ENCODE peak calls at places on chromosomes 7 and 10, in five cellular contexts. P, N, Y, R and O are unnamed samples.

GRCh38 chr7:2811476-2812118 is 32.5 kb downstream of the GNA12 start:
- DNase-seq in P (no peak), N (no peak), Y (no peak), R (no peak), O (peak; percentile 77)

GRCh38 chr10:13039761-13040160 is 38.2 kb upstream of the CCDC3 start:
- DNase-seq in P (no peak), N (no peak), Y (no peak), R (no peak), O (no peak)

GRCh38 chr10:119541459-119542356 is 811 bp downstream of the RGS10 start:
- DNase-seq in P (no peak), N (no peak), Y (peak; percentile 44), R (no peak), O (no peak)

GRCh38 chr10:15043674-15044073 is at the start of gene OLAH:
- DNase-seq in P (no peak), N (no peak), Y (no peak), R (no peak), O (peak; percentile 40)

GRCh38 chr7:20991544-20991943 is 204.9 kb upstream of the SP8 start:
- DNase-seq in P (no peak), N (no peak), Y (no peak), R (no peak), O (no peak)

GRCh38 chr10:36168777-36169176 is 526.7 kb upstream of the FZD8 start:
- DNase-seq in P (no peak), N (no peak), Y (no peak), R (no peak), O (no peak)

GRCh38 chr7:107874605-107875446 is 16.2 kb upstream of the DLD start:
- DNase-seq in P (no peak), N (no peak), Y (no peak), R (peak; percentile 52), O (peak; percentile 61)

GRCh38 chr7:111172573-111172972 is 81.6 kb downstream of the LRRN3 start:
- DNase-seq in P (no peak), N (no peak), Y (no peak), R (no peak), O (peak; percentile 41)

GRCh38 chr10:6297951-6298381 is 95.2 kb downstream of the PFKFB3 start:
- DNase-seq in P (no peak), N (peak; percentile 12), Y (no peak), R (no peak), O (no peak)

GRCh38 chr7:19442016-19442785 is 266.6 kb downstream of the POLR1F start:
- DNase-seq in P (no peak), N (no peak), Y (no peak), R (no peak), O (peak; percentile 76)

GRCh38 chr10:74718208-74718607 is 108.2 kb upstream of the KAT6B start:
- DNase-seq in P (no peak), N (no peak), Y (no peak), R (no peak), O (peak; percentile 7)

GRCh38 chr7:122248472-122248871 is 56.1 kb downstream of the FEZF1 start:
- DNase-seq in P (no peak), N (no peak), Y (no peak), R (no peak), O (no peak)

GRCh38 chr7:133770863-133771492 is 356.2 kb upstream of the LRGUK start:
- DNase-seq in P (no peak), N (no peak), Y (no peak), R (no peak), O (peak; percentile 29)

GRCh38 chr10:21368728-21369425 is 156.6 kb downstream of the SKIDA1 start:
- DNase-seq in P (no peak), N (no peak), Y (no peak), R (no peak), O (peak; percentile 98)

GRCh38 chr10:83410570-83410969 is 728.7 kb upstream of the GHITM start:
- DNase-seq in P (no peak), N (no peak), Y (no peak), R (no peak), O (no peak)